ENCODE peak calls at places on chromosomes 16 and 17, in seven cellular contexts. S is activated CD8-positive, alpha-beta memory T cell treated with anti-CD3 and anti-CD28 coated beads for 1 hour; M is stimulated activated CD4-positive, alpha-beta T cell treated with anti-CD3 and anti-CD28 coated beads, Interleukin-1b, Interleukin-23, amount 100 ng/mL, for 24 hours; A is GM12865; H is fibroblast of the aortic adventitia; Y is heart left ventricle; E is iPS-NIHi11. Q is an unnamed sample.

GRCh38 chr17:15263206-15263579 is 1.9 kb downstream of the PMP22 start:
- DNase-seq in E (peak), S (no peak), A (no peak), Y (peak), H (peak), M (no peak), Q (peak)

GRCh38 chr17:16652847-16653366 is 743 bp downstream of the ZNF624 start:
- DNase-seq in S (no peak), E (no peak), Y (no peak), M (no peak), H (peak), A (no peak), Q (no peak)

GRCh38 chr16:26457896-26458295 is 608.8 kb upstream of the C16orf82 start:
- DNase-seq in H (no peak), Y (no peak), S (no peak), A (no peak), M (no peak), E (no peak), Q (no peak)

GRCh38 chr16:83835972-83836566 is 28.3 kb downstream of the HSBP1 start:
- DNase-seq in E (no peak), Y (no peak), M (no peak), A (peak), H (peak), S (no peak), Q (no peak)

GRCh38 chr16:2032285-2033056 is 5.8 kb downstream of the NHERF2 start:
- DNase-seq in H (no peak), S (no peak), A (no peak), Y (peak), M (no peak), E (no peak), Q (no peak)

GRCh38 chr17:41360291-41360995 is 9.2 kb downstream of the KRT33B start:
- DNase-seq in M (no peak), H (peak), Y (no peak), S (no peak), E (no peak), A (no peak), Q (no peak)

GRCh38 chr16:53743149-53743566 is 39.2 kb downstream of the FTO start:
- DNase-seq in S (no peak), M (no peak), E (no peak), H (peak), A (peak), Y (no peak), Q (no peak)

GRCh38 chr17:43706235-43706634 is 44.5 kb upstream of the MEOX1 start:
- DNase-seq in M (no peak), S (no peak), A (no peak), H (no peak), E (no peak), Y (no peak), Q (no peak)

GRCh38 chr17:36610472-36610871 is 9.1 kb downstream of the MRM1 start:
- DNase-seq in H (no peak), A (no peak), M (no peak), Y (no peak), E (no peak), S (no peak), Q (no peak)

GRCh38 chr17:81386646-81387234 is 8.5 kb upstream of the BAHCC1 start:
- DNase-seq in E (no peak), H (no peak), M (no peak), Y (peak), A (no peak), S (no peak), Q (no peak)

GRCh38 chr17:2893422-2893914 is 97.2 kb downstream of the RAP1GAP2 start:
- DNase-seq in M (no peak), Y (no peak), H (no peak), E (no peak), A (no peak), S (no peak), Q (no peak)

GRCh38 chr16:3131755-3132377 is 3.0 kb upstream of the ZNF213 start:
- DNase-seq in S (no peak), M (peak), A (no peak), E (peak), H (peak), Y (no peak), Q (no peak)